ENCODE peak calls at places on chromosomes 2 and 18, in four cellular contexts. One of them, this sample, is unnamed.

GRCh38 chr2:42054657-42055430 is 7.0 kb downstream of the PKDCC start:
- DNase-seq in HCT116: peak
- DNase-seq in OCI-M1: no peak
- DNase-seq in fibroblast of lung: no peak
- DNase-seq in this sample: no peak

GRCh38 chr2:19776941-19777514 is 124.8 kb downstream of the TTC32 start:
- DNase-seq in HCT116: no peak
- DNase-seq in OCI-M1: no peak
- DNase-seq in fibroblast of lung: no peak
- DNase-seq in this sample: no peak

GRCh38 chr2:67394734-67395133 is 2.4 kb upstream of the ETAA1 start:
- DNase-seq in HCT116: no peak
- DNase-seq in OCI-M1: no peak
- DNase-seq in fibroblast of lung: peak
- DNase-seq in this sample: no peak

GRCh38 chr2:144452169-144453038 is 67.5 kb downstream of the ZEB2 start:
- DNase-seq in HCT116: no peak
- DNase-seq in OCI-M1: no peak
- DNase-seq in fibroblast of lung: peak
- DNase-seq in this sample: no peak

GRCh38 chr2:32135409-32135808 is 30.3 kb upstream of the SLC30A6 start:
- DNase-seq in HCT116: peak
- DNase-seq in OCI-M1: peak
- DNase-seq in fibroblast of lung: peak
- DNase-seq in this sample: no peak

GRCh38 chr2:172335731-172336130 is 91.7 kb upstream of the ITGA6 start:
- DNase-seq in HCT116: no peak
- DNase-seq in OCI-M1: no peak
- DNase-seq in fibroblast of lung: no peak
- DNase-seq in this sample: no peak

GRCh38 chr2:238406222-238406997 is 20.3 kb upstream of the ASB1 start:
- DNase-seq in HCT116: no peak
- DNase-seq in OCI-M1: no peak
- DNase-seq in fibroblast of lung: no peak
- DNase-seq in this sample: no peak

GRCh38 chr2:112162956-112163355 is 24.8 kb downstream of the FBLN7 start:
- DNase-seq in HCT116: no peak
- DNase-seq in OCI-M1: no peak
- DNase-seq in fibroblast of lung: no peak
- DNase-seq in this sample: no peak

GRCh38 chr2:46386763-46387162 is 89.6 kb downstream of the EPAS1 start:
- DNase-seq in HCT116: no peak
- DNase-seq in OCI-M1: no peak
- DNase-seq in fibroblast of lung: no peak
- DNase-seq in this sample: no peak

GRCh38 chr2:200350796-200351195 is 44.3 kb downstream of the SPATS2L start:
- DNase-seq in HCT116: no peak
- DNase-seq in OCI-M1: no peak
- DNase-seq in fibroblast of lung: peak
- DNase-seq in this sample: no peak

GRCh38 chr2:196514641-196515040 is 124.9 kb upstream of the CCDC150 start:
- DNase-seq in HCT116: no peak
- DNase-seq in OCI-M1: no peak
- DNase-seq in fibroblast of lung: no peak
- DNase-seq in this sample: no peak

GRCh38 chr2:151258121-151258520 is 3.5 kb downstream of the RBM43 start:
- DNase-seq in HCT116: no peak
- DNase-seq in OCI-M1: no peak
- DNase-seq in fibroblast of lung: peak
- DNase-seq in this sample: no peak

GRCh38 chr2:152491139-152491472 is 156.1 kb downstream of the FMNL2 start:
- DNase-seq in HCT116: no peak
- DNase-seq in OCI-M1: no peak
- DNase-seq in fibroblast of lung: no peak
- DNase-seq in this sample: no peak

GRCh38 chr18:5895886-5896740 is 791 bp upstream of the TMEM200C start:
- DNase-seq in HCT116: no peak
- DNase-seq in OCI-M1: no peak
- DNase-seq in fibroblast of lung: peak
- DNase-seq in this sample: no peak

GRCh38 chr2:96928277-96928781 is 58.1 kb downstream of the FAM178B start:
- DNase-seq in HCT116: no peak
- DNase-seq in OCI-M1: no peak
- DNase-seq in fibroblast of lung: no peak
- DNase-seq in this sample: no peak

This sample was measured in CD4-positive, alpha-beta T cell.